ENCODE peak calls at places on chromosomes 5 and 9, in eight cellular contexts. P is NCI-H2081 treated with DMSO at 0.1 percent for 48 hours; R is activated naive CD8-positive, alpha-beta T cell treated with anti-CD3 and anti-CD28 coated beads, Interleukin-2, amount 50 U/mL, for 24 hours; O is A172; J is A549; I is Calu3; N is H4; G is CD4-positive, alpha-beta T cell. U is an unnamed sample.

GRCh38 chr9:38091310-38092199 is 22.5 kb upstream of the SHB start:
- DNase-seq in J (no peak), P (no peak), I (no peak), G (no peak), N (no peak), O (no peak), R (no peak), U (no peak)

GRCh38 chr5:115382989-115383388 is 86.5 kb upstream of the CCDC112 start:
- DNase-seq in G (no peak), I (no peak), O (no peak), P (no peak), N (no peak), R (no peak), J (no peak), U (no peak)

GRCh38 chr5:176652136-176652535 is 4.9 kb downstream of the TSPAN17 start:
- DNase-seq in G (no peak), R (no peak), P (no peak), O (no peak), I (no peak), N (no peak), J (no peak), U (no peak)

GRCh38 chr9:13750061-13750460 is 470.6 kb upstream of the MPDZ start:
- DNase-seq in O (peak), J (no peak), N (peak), G (no peak), R (no peak), I (no peak), P (no peak), U (no peak)

GRCh38 chr9:15834541-15834940 is 281.7 kb downstream of the CCDC171 start:
- DNase-seq in G (no peak), N (no peak), R (no peak), P (no peak), J (no peak), O (no peak), I (no peak), U (no peak)

GRCh38 chr5:151320481-151320880 is 16.9 kb upstream of the SLC36A3 start:
- DNase-seq in N (no peak), R (no peak), J (no peak), P (no peak), O (no peak), G (no peak), I (no peak), U (no peak)

GRCh38 chr9:30116673-30117217 is 2267.7 kb upstream of the ACO1 start:
- DNase-seq in O (no peak), R (no peak), P (no peak), N (no peak), J (no peak), G (no peak), I (no peak), U (no peak)

GRCh38 chr9:135939351-135940265 is 21.6 kb downstream of the UBAC1 start:
- DNase-seq in G (no peak), N (peak), O (no peak), P (no peak), I (no peak), J (no peak), R (peak), U (no peak)

GRCh38 chr9:91603940-91604339 is 180.3 kb upstream of the NFIL3 start:
- DNase-seq in G (no peak), P (no peak), N (no peak), R (no peak), J (no peak), I (no peak), O (no peak), U (no peak)

U was measured in C1 segment of cervical spinal cord.